ENCODE peak calls at places on chromosomes 3 and 15, in eight cellular contexts. One of them, this sample, is unnamed.

GRCh38 chr15:78360426-78360825 is 20.3 kb downstream of the CRABP1 start:
- DNase-seq in B cell: no peak
- DNase-seq in endothelial cell: no peak
- DNase-seq in adrenal gland: no peak
- DNase-seq in GM12865: no peak
- DNase-seq in thoracic aorta: no peak
- DNase-seq in pancreas: no peak
- DNase-seq in Calu3: no peak
- DNase-seq in this sample: no peak

GRCh38 chr3:10956531-10956930 is 36.0 kb upstream of the SLC6A1 start:
- DNase-seq in thoracic aorta: no peak
- DNase-seq in GM12865: no peak
- DNase-seq in pancreas: no peak
- DNase-seq in Calu3: no peak
- DNase-seq in adrenal gland: no peak
- DNase-seq in B cell: no peak
- DNase-seq in endothelial cell: no peak
- DNase-seq in this sample: no peak

GRCh38 chr3:53255360-53255774 is 455 bp downstream of the TKT start:
- DNase-seq in Calu3: no peak
- DNase-seq in pancreas: no peak
- DNase-seq in GM12865: peak; percentile 62
- DNase-seq in thoracic aorta: no peak
- DNase-seq in B cell: no peak
- DNase-seq in adrenal gland: no peak
- DNase-seq in endothelial cell: no peak
- DNase-seq in this sample: no peak

GRCh38 chr3:58804914-58805313 is 138.3 kb upstream of the FAM3D start:
- DNase-seq in pancreas: no peak
- DNase-seq in GM12865: no peak
- DNase-seq in endothelial cell: no peak
- DNase-seq in adrenal gland: no peak
- DNase-seq in thoracic aorta: no peak
- DNase-seq in Calu3: no peak
- DNase-seq in B cell: no peak
- DNase-seq in this sample: no peak

GRCh38 chr3:15295506-15295905 is 36.9 kb downstream of the SH3BP5 start:
- DNase-seq in endothelial cell: no peak
- DNase-seq in pancreas: no peak
- DNase-seq in GM12865: no peak
- DNase-seq in adrenal gland: peak; percentile 55
- DNase-seq in Calu3: no peak
- DNase-seq in B cell: peak; percentile 32
- DNase-seq in thoracic aorta: no peak
- DNase-seq in this sample: no peak

GRCh38 chr15:90902996-90903732 is at the start of gene MAN2A2:
- DNase-seq in Calu3: peak; percentile 59
- DNase-seq in pancreas: peak; percentile 89
- DNase-seq in thoracic aorta: no peak
- DNase-seq in endothelial cell: peak; percentile 43
- DNase-seq in GM12865: peak; percentile 91
- DNase-seq in B cell: peak; percentile 74
- DNase-seq in adrenal gland: peak; percentile 68
- DNase-seq in this sample: no peak

GRCh38 chr15:51265037-51265555 is 73.3 kb downstream of the CYP19A1 start:
- DNase-seq in Calu3: no peak
- DNase-seq in B cell: no peak
- DNase-seq in thoracic aorta: no peak
- DNase-seq in adrenal gland: no peak
- DNase-seq in endothelial cell: no peak
- DNase-seq in GM12865: no peak
- DNase-seq in pancreas: no peak
- DNase-seq in this sample: no peak

GRCh38 chr3:27533718-27534578 is 49.8 kb upstream of the SLC4A7 start:
- DNase-seq in B cell: peak; percentile 38
- DNase-seq in pancreas: no peak
- DNase-seq in Calu3: peak; percentile 81
- DNase-seq in endothelial cell: peak; percentile 39
- DNase-seq in GM12865: peak; percentile 79
- DNase-seq in thoracic aorta: peak; percentile 77
- DNase-seq in adrenal gland: peak; percentile 70
- DNase-seq in this sample: no peak

GRCh38 chr15:77991029-77991406 is 86.5 kb downstream of the TBC1D2B start:
- DNase-seq in endothelial cell: no peak
- DNase-seq in thoracic aorta: no peak
- DNase-seq in GM12865: no peak
- DNase-seq in pancreas: no peak
- DNase-seq in adrenal gland: no peak
- DNase-seq in Calu3: no peak
- DNase-seq in B cell: no peak
- DNase-seq in this sample: no peak

GRCh38 chr3:58562498-58562897 is 14.7 kb downstream of the FAM107A start:
- DNase-seq in GM12865: no peak
- DNase-seq in pancreas: peak; percentile 4
- DNase-seq in endothelial cell: no peak
- DNase-seq in B cell: no peak
- DNase-seq in Calu3: no peak
- DNase-seq in adrenal gland: no peak
- DNase-seq in thoracic aorta: no peak
- DNase-seq in this sample: no peak

GRCh38 chr3:146783446-146783845 is 178.3 kb upstream of the PLSCR5 start:
- DNase-seq in pancreas: no peak
- DNase-seq in B cell: no peak
- DNase-seq in endothelial cell: no peak
- DNase-seq in Calu3: no peak
- DNase-seq in thoracic aorta: no peak
- DNase-seq in adrenal gland: no peak
- DNase-seq in GM12865: no peak
- DNase-seq in this sample: no peak

GRCh38 chr15:77107531-77108355 is 36.8 kb upstream of the TSPAN3 start:
- DNase-seq in GM12865: peak; percentile 58
- DNase-seq in endothelial cell: peak; percentile 57
- DNase-seq in adrenal gland: peak; percentile 43
- DNase-seq in B cell: peak; percentile 57
- DNase-seq in Calu3: peak; percentile 75
- DNase-seq in thoracic aorta: no peak
- DNase-seq in pancreas: peak; percentile 43
- DNase-seq in this sample: no peak

GRCh38 chr15:23422099-23422945 is 24.7 kb downstream of the GOLGA6L2 start:
- DNase-seq in Calu3: no peak
- DNase-seq in pancreas: peak; percentile 5
- DNase-seq in thoracic aorta: no peak
- DNase-seq in endothelial cell: no peak
- DNase-seq in GM12865: no peak
- DNase-seq in adrenal gland: peak; percentile 73
- DNase-seq in B cell: no peak
- DNase-seq in this sample: no peak

GRCh38 chr3:133208184-133208583 is 170.0 kb downstream of the TMEM108 start:
- DNase-seq in Calu3: no peak
- DNase-seq in adrenal gland: no peak
- DNase-seq in endothelial cell: no peak
- DNase-seq in pancreas: no peak
- DNase-seq in thoracic aorta: no peak
- DNase-seq in GM12865: no peak
- DNase-seq in B cell: no peak
- DNase-seq in this sample: no peak

GRCh38 chr3:25424238-25425013 is 3.6 kb upstream of the RARB start:
- DNase-seq in thoracic aorta: no peak
- DNase-seq in endothelial cell: no peak
- DNase-seq in pancreas: no peak
- DNase-seq in adrenal gland: no peak
- DNase-seq in B cell: no peak
- DNase-seq in GM12865: no peak
- DNase-seq in Calu3: no peak
- DNase-seq in this sample: no peak

GRCh38 chr3:57572096-57572495 is 16.0 kb downstream of the PDE12 start:
- DNase-seq in Calu3: no peak
- DNase-seq in pancreas: no peak
- DNase-seq in adrenal gland: no peak
- DNase-seq in endothelial cell: no peak
- DNase-seq in GM12865: no peak
- DNase-seq in B cell: no peak
- DNase-seq in thoracic aorta: no peak
- DNase-seq in this sample: no peak

GRCh38 chr3:174229916-174230315 is 629.2 kb upstream of the NAALADL2 start:
- DNase-seq in endothelial cell: no peak
- DNase-seq in adrenal gland: no peak
- DNase-seq in thoracic aorta: no peak
- DNase-seq in GM12865: no peak
- DNase-seq in pancreas: no peak
- DNase-seq in B cell: no peak
- DNase-seq in Calu3: no peak
- DNase-seq in this sample: no peak

GRCh38 chr3:172836390-172836997 is 86.0 kb downstream of the ECT2 start:
- DNase-seq in adrenal gland: peak; percentile 66
- DNase-seq in Calu3: peak; percentile 77
- DNase-seq in GM12865: peak; percentile 41
- DNase-seq in endothelial cell: peak; percentile 46
- DNase-seq in pancreas: peak; percentile 34
- DNase-seq in B cell: peak; percentile 4
- DNase-seq in thoracic aorta: no peak
- DNase-seq in this sample: no peak

GRCh38 chr3:52044869-52045616 is 11.3 kb downstream of the DUSP7 start:
- DNase-seq in Calu3: no peak
- DNase-seq in GM12865: no peak
- DNase-seq in thoracic aorta: no peak
- DNase-seq in B cell: no peak
- DNase-seq in pancreas: no peak
- DNase-seq in adrenal gland: no peak
- DNase-seq in endothelial cell: no peak
- DNase-seq in this sample: no peak
- TF ChIP-seq CTCF in Calu3: no peak
- TF ChIP-seq CTCF in GM12865: no peak
- TF ChIP-seq CTCF in thoracic aorta: no peak
- TF ChIP-seq CTCF in B cell: no peak
- TF ChIP-seq CTCF in pancreas: no peak
- TF ChIP-seq CTCF in adrenal gland: no peak
- TF ChIP-seq CTCF in endothelial cell: no peak
- TF ChIP-seq CTCF in this sample: no peak

GRCh38 chr3:179872842-179873241 is 163.9 kb downstream of the PEX5L start:
- DNase-seq in adrenal gland: no peak
- DNase-seq in endothelial cell: no peak
- DNase-seq in thoracic aorta: no peak
- DNase-seq in B cell: no peak
- DNase-seq in Calu3: no peak
- DNase-seq in GM12865: no peak
- DNase-seq in pancreas: no peak
- DNase-seq in this sample: no peak
- TF ChIP-seq CTCF in adrenal gland: no peak
- TF ChIP-seq CTCF in endothelial cell: no peak
- TF ChIP-seq CTCF in thoracic aorta: no peak
- TF ChIP-seq CTCF in B cell: no peak
- TF ChIP-seq CTCF in Calu3: no peak
- TF ChIP-seq CTCF in GM12865: no peak
- TF ChIP-seq CTCF in pancreas: no peak
- TF ChIP-seq CTCF in this sample: no peak

DNA sequence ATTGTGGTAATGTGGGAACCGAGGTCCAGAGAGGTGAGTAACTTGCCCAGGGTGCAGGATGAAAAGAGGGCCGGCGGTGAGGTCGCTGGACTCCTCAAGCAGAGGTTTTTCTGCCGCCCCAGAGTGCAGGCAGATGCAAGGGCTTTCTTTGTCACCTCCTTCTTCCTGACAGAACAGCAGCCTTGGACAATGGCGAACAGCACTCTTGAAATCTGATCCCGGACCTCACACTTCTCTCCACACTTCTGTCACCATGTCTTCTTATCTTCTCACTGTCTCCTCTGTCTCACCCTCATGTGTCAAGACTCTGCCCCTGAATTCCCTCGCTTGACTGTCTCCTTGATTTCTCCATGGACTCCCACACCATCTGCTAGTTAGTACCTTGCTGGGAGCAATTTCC is 15.4 kb upstream of the VPS8 start:
- DNase-seq in GM12865: no peak
- DNase-seq in B cell: no peak
- DNase-seq in Calu3: no peak
- DNase-seq in endothelial cell: no peak
- DNase-seq in adrenal gland: no peak
- DNase-seq in thoracic aorta: no peak
- DNase-seq in pancreas: no peak
- DNase-seq in this sample: no peak
- TF ChIP-seq CTCF in GM12865: no peak
- TF ChIP-seq CTCF in B cell: no peak
- TF ChIP-seq CTCF in Calu3: no peak
- TF ChIP-seq CTCF in endothelial cell: no peak
- TF ChIP-seq CTCF in adrenal gland: no peak
- TF ChIP-seq CTCF in thoracic aorta: no peak
- TF ChIP-seq CTCF in pancreas: no peak
- TF ChIP-seq CTCF in this sample: no peak

GRCh38 chr15:56053046-56053400 is 59.6 kb upstream of the NEDD4 start:
- DNase-seq in endothelial cell: no peak
- DNase-seq in B cell: no peak
- DNase-seq in GM12865: no peak
- DNase-seq in adrenal gland: no peak
- DNase-seq in Calu3: no peak
- DNase-seq in pancreas: no peak
- DNase-seq in thoracic aorta: no peak
- DNase-seq in this sample: no peak
- TF ChIP-seq CTCF in endothelial cell: no peak
- TF ChIP-seq CTCF in B cell: peak; percentile 61
- TF ChIP-seq CTCF in GM12865: no peak
- TF ChIP-seq CTCF in adrenal gland: no peak
- TF ChIP-seq CTCF in Calu3: peak; percentile 13
- TF ChIP-seq CTCF in pancreas: no peak
- TF ChIP-seq CTCF in thoracic aorta: no peak
- TF ChIP-seq CTCF in this sample: no peak

DNA sequence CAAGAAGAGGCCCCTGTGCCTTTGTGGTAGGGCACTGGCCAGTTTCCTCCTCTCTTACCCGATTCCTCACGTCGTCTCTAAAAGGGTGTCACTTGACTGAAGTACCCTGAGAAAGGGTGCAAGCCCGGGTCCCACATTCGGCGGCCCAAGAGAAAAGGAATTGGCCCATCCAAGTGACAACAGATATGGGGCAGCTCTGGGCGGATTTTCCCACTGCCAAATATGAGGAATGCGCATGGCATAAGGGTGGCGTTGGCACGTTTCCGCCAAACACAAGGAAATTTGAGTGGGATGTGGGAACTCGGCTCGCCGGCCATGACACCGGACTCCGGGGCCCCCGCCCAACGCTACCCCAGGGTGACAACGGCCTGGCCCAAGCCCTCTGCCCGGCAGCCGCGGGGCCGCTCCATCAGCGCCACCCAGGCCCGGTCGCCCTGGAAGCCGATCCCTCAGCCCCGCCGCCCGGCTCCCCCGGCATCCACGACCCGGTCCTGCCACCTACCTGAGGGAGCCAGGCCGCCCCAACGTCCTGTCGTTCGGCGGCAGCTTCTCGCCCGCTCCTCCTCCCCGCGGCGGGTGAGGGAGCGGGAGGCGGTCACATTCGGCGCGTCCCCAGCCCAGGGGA is 494 bp downstream of the RAF1 start:
- DNase-seq in thoracic aorta: peak; percentile 34
- DNase-seq in pancreas: peak; percentile 57
- DNase-seq in endothelial cell: peak; percentile 54
- DNase-seq in adrenal gland: peak; percentile 58
- DNase-seq in GM12865: no peak
- DNase-seq in B cell: no peak
- DNase-seq in Calu3: peak; percentile 42
- DNase-seq in this sample: no peak
- TF ChIP-seq CTCF in thoracic aorta: no peak
- TF ChIP-seq CTCF in pancreas: no peak
- TF ChIP-seq CTCF in endothelial cell: no peak
- TF ChIP-seq CTCF in adrenal gland: no peak
- TF ChIP-seq CTCF in GM12865: no peak
- TF ChIP-seq CTCF in B cell: no peak
- TF ChIP-seq CTCF in Calu3: no peak
- TF ChIP-seq CTCF in this sample: no peak